ENCODE peak calls at places on chromosomes 6 and 20, in eight cellular contexts. E, Z, G, R, A, C, T and B are unnamed samples.

GRCh38 chr6:33431880-33432541 is 12.1 kb downstream of the SYNGAP1 start:
- DNase-seq in E (no peak), Z (no peak), G (no peak), R (no peak), A (no peak), C (no peak), T (no peak), B (peak)

GRCh38 chr6:121765060-121765459 is 329.6 kb downstream of the GJA1 start:
- DNase-seq in E (no peak), Z (no peak), G (no peak), R (no peak), A (no peak), C (no peak), T (no peak), B (no peak)

GRCh38 chr6:100464910-100465700 is at the start of gene SIM1:
- DNase-seq in E (no peak), Z (peak), G (peak), R (no peak), A (no peak), C (peak), T (peak), B (no peak)

GRCh38 chr20:19047040-19047950 is 165.1 kb upstream of the SLC24A3 start:
- DNase-seq in E (peak), Z (peak), G (peak), R (no peak), A (no peak), C (no peak), T (no peak), B (peak)

GRCh38 chr6:110048221-110048875 is 70.2 kb downstream of the GPR6 start:
- DNase-seq in E (no peak), Z (no peak), G (no peak), R (no peak), A (no peak), C (no peak), T (no peak), B (no peak)

GRCh38 chr6:159606786-159607185 is 86.3 kb downstream of the SOD2 start:
- DNase-seq in E (no peak), Z (no peak), G (no peak), R (no peak), A (no peak), C (no peak), T (peak), B (no peak)

GRCh38 chr6:44441091-44441855 is 53.8 kb downstream of the CDC5L start:
- DNase-seq in E (no peak), Z (no peak), G (no peak), R (no peak), A (no peak), C (no peak), T (no peak), B (no peak)

GRCh38 chr6:135902756-135903331 is 51.3 kb downstream of the PDE7B start:
- DNase-seq in E (no peak), Z (no peak), G (no peak), R (no peak), A (no peak), C (no peak), T (peak), B (no peak)

GRCh38 chr20:50695144-50695872 is 4.0 kb upstream of the RIPOR3 start:
- DNase-seq in E (no peak), Z (peak), G (peak), R (no peak), A (no peak), C (no peak), T (peak), B (peak)

GRCh38 chr20:32626859-32627636 is 41.9 kb upstream of the NOL4L start:
- DNase-seq in E (peak), Z (no peak), G (no peak), R (no peak), A (no peak), C (no peak), T (no peak), B (no peak)

GRCh38 chr6:44735631-44735963 is 348.1 kb downstream of the CDC5L start:
- DNase-seq in E (no peak), Z (no peak), G (no peak), R (no peak), A (no peak), C (no peak), T (peak), B (no peak)

GRCh38 chr6:137677714-137678113 is 183.5 kb upstream of the OLIG3 start:
- DNase-seq in E (no peak), Z (no peak), G (peak), R (peak), A (no peak), C (no peak), T (no peak), B (peak)

GRCh38 chr6:1667012-1667804 is 57.5 kb downstream of the FOXC1 start:
- DNase-seq in E (no peak), Z (no peak), G (no peak), R (no peak), A (peak), C (no peak), T (peak), B (no peak)